ENCODE peak calls at places on chromosomes 12 and 14, in six cellular contexts. M is astrocyte, N is WERI-Rb-1, B is choroid plexus epithelial cell, C is foreskin fibroblast, T is mammary epithelial cell. G is an unnamed sample.

GRCh38 chr14:36582874-36583241 is 444 bp upstream of the NKX2-8 start:
- DNase-seq in M (no peak), N (no peak), B (no peak), C (peak), T (no peak), G (no peak)

GRCh38 chr12:27751386-27752047 is 28.5 kb upstream of the KLHL42 start:
- DNase-seq in M (no peak), N (no peak), B (peak), C (no peak), T (peak), G (no peak)

GRCh38 chr12:83123039-83123438 is 436.3 kb downstream of the TMTC2 start:
- DNase-seq in M (no peak), N (no peak), B (no peak), C (peak), T (peak), G (no peak)

GRCh38 chr14:100041274-100041673 is 23.9 kb upstream of the EVL start:
- DNase-seq in M (no peak), N (no peak), B (no peak), C (no peak), T (no peak), G (no peak)

GRCh38 chr12:31387466-31387865 is 61.5 kb upstream of the SINHCAF start:
- DNase-seq in M (no peak), N (no peak), B (no peak), C (no peak), T (peak), G (no peak)

GRCh38 chr12:84787253-84787652 is 125.3 kb downstream of the SLC6A15 start:
- DNase-seq in M (no peak), N (no peak), B (no peak), C (no peak), T (no peak), G (no peak)

GRCh38 chr14:94056579-94057308 is 24.3 kb downstream of the DDX24 start:
- DNase-seq in M (no peak), N (no peak), B (peak), C (no peak), T (no peak), G (no peak)

GRCh38 chr14:55846852-55847471 is 267.0 kb downstream of the KTN1 start:
- DNase-seq in M (peak), N (no peak), B (no peak), C (peak), T (no peak), G (no peak)

GRCh38 chr12:116783503-116784237 is 45.6 kb downstream of the RNFT2 start:
- DNase-seq in M (no peak), N (no peak), B (no peak), C (no peak), T (no peak), G (no peak)

GRCh38 chr12:62625238-62625637 is 158.6 kb downstream of the MON2 start:
- DNase-seq in M (peak), N (no peak), B (peak), C (peak), T (no peak), G (no peak)

GRCh38 chr14:26845106-26845818 is 247.4 kb upstream of the NOVA1 start:
- DNase-seq in M (no peak), N (no peak), B (no peak), C (no peak), T (no peak), G (no peak)

GRCh38 chr14:26839481-26839880 is 241.6 kb upstream of the NOVA1 start:
- DNase-seq in M (no peak), N (no peak), B (peak), C (peak), T (no peak), G (no peak)

GRCh38 chr14:26846388-26846787 is 248.6 kb upstream of the NOVA1 start:
- DNase-seq in M (peak), N (no peak), B (peak), C (peak), T (no peak), G (no peak)

GRCh38 chr14:26841920-26842741 is 244.3 kb upstream of the NOVA1 start:
- DNase-seq in M (peak), N (no peak), B (peak), C (peak), T (peak), G (peak)

DNA sequence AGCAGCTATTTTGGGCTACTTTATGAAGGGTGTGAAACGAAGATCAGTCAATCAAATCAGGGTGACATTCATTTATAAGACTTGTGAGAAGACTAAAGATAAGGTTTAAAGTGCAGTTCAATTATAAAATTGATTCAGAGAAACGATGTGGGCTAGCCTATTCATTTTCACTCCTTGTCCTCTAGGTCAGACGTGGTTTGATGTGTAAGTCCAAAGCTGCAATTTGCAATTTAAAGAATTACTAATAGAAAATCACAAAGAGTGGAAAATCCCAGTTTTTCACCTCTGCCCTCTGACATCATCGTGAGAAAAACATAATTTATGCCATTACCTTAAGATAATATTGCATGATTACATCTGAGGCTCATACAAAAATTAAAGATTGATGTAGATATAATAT is 243.5 kb upstream of the NOVA1 start:
- DNase-seq in M (peak), N (no peak), B (peak), C (peak), T (no peak), G (no peak)
- H3K4me3 ChIP-seq in M (no peak), N (no peak), B (no peak), C (no peak), T (no peak), G (no peak)

DNA sequence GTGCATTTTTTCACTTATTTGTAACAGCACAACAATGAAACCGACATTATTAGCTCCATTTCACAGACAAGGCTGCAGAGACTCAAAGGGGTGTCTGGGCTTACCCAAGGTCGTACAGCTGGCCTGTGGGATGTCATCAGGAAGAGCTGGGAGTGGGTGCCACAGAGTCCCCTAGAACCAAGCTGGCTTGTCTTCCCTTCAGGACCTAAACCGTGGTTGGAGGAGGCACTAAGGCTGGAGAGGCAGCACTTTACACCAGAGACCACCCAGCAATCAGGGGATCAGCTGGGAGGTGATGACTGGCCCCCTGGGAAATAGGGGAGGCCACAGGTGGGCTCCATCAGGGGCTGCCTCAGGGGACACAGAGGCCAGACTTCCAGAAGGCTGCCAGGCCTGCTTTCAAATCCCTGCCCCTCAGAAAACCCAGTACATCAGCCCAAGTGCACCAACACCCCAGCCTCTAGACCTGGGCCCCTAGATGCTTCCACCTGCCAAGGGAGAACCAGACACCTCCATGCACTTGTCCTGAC is 28.3 kb downstream of the DIO3 start:
- DNase-seq in M (no peak), N (no peak), B (no peak), C (no peak), T (no peak), G (no peak)
- TF ChIP-seq CTCF in M (no peak), N (no peak), B (no peak), C (no peak), T (no peak), G (no peak)

DNA sequence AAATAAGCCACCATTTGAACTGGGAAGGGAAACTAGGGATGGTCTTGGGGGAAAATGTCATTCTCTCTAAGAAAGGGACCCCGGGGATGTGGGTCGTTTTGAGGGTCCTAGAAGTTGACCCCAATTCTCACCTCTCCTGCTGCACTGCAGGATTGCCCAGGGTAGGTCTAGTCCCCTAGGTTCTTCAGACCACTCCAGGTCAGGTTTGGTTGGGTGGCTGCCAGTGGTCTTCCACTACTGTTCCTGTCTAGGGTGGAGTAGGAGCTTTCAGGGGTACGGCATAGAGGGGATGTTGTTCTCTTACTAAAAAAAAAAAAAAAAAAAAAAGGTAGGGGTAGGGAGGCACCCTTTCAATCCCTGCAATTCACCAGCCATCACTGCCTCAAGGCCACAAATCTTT is 7.3 kb downstream of the HOXC8 start:
- DNase-seq in M (no peak), N (no peak), B (no peak), C (no peak), T (no peak), G (no peak)
- H3K4me3 ChIP-seq in M (no peak), N (no peak), B (no peak), C (peak), T (peak), G (peak)

GRCh38 chr12:47802312-47802711 is 17.4 kb downstream of the HDAC7 start:
- DNase-seq in M (no peak), N (no peak), B (no peak), C (no peak), T (no peak), G (no peak)
- TF ChIP-seq CTCF in M (peak), N (peak), B (peak), C (peak), T (no peak), G (peak)

GRCh38 chr12:120725659-120726509 is at the start of gene ACADS:
- DNase-seq in M (peak), N (peak), B (peak), C (peak), T (peak), G (no peak)

GRCh38 chr12:120724720-120725119 is 906 bp upstream of the ACADS start:
- DNase-seq in M (no peak), N (no peak), B (no peak), C (no peak), T (no peak), G (no peak)

GRCh38 chr12:120725151-120725658 is 421 bp upstream of the ACADS start:
- DNase-seq in M (no peak), N (no peak), B (no peak), C (no peak), T (no peak), G (no peak)

GRCh38 chr12:120726961-120727360 is 1.3 kb downstream of the ACADS start:
- DNase-seq in M (no peak), N (no peak), B (no peak), C (no peak), T (no peak), G (no peak)

GRCh38 chr12:120726510-120726793 is 826 bp downstream of the ACADS start:
- DNase-seq in M (no peak), N (no peak), B (no peak), C (no peak), T (no peak), G (no peak)
- H3K4me3 ChIP-seq in M (no peak), N (peak), B (no peak), C (peak), T (no peak), G (peak)

GRCh38 chr12:68870011-68870410 is 62.0 kb downstream of the MDM2 start:
- DNase-seq in M (no peak), N (no peak), B (no peak), C (no peak), T (no peak), G (no peak)

GRCh38 chr12:68873316-68873715 is 59.7 kb downstream of the CPM start:
- DNase-seq in M (no peak), N (no peak), B (no peak), C (no peak), T (no peak), G (no peak)

GRCh38 chr12:68871396-68871795 is 61.6 kb downstream of the CPM start:
- DNase-seq in M (no peak), N (no peak), B (no peak), C (no peak), T (no peak), G (no peak)

GRCh38 chr12:68870443-68870842 is 62.5 kb downstream of the MDM2 start:
- DNase-seq in M (no peak), N (no peak), B (no peak), C (no peak), T (no peak), G (no peak)

GRCh38 chr12:68871899-68872298 is 61.1 kb downstream of the CPM start:
- DNase-seq in M (no peak), N (peak), B (peak), C (no peak), T (no peak), G (no peak)
- TF ChIP-seq CTCF in M (peak), N (no peak), B (peak), C (peak), T (peak), G (peak)

DNA sequence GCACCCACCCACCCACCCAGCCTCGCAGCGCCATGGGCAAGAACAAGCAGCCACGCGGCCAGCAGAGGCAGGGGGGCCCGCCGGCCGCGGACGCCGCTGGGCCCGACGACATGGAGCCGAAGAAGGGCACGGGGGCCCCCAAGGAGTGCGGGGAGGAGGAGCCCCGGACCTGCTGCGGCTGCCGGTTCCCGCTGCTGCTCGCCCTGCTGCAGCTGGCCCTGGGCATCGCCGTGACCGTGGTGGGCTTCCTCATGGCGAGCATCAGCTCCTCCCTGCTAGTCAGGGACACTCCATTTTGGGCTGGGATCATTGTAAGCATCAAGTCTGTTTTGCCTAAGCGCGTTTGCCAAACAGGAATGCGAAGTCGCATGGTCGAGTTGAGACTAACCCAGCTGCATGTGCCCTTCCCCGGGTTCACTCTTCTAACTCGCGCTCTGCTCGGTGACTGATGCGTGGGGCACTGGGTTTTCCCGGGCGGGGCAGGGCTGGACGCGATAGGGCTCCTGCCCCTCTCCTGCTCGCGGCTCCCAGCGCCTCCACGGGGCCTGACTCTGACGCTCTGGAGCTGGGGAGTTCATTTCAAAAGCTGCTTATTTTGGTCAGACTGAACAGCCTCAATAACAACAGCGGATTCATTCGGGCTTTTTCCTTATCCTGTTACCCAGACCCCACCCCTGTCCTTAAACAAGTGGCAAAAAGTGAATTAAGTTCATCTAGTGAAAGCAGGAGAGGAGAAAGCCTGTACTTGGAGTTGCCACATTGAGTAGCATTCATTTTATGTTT is 459 bp downstream of the SSPN start:
- DNase-seq in M (peak), N (peak), B (peak), C (peak), T (peak), G (no peak)
- H3K4me3 ChIP-seq in M (peak), N (peak), B (peak), C (peak), T (peak), G (peak)

GRCh38 chr14:66657780-66658179 is 149.8 kb downstream of the GPHN start:
- DNase-seq in M (no peak), N (no peak), B (no peak), C (no peak), T (no peak), G (no peak)

GRCh38 chr14:66662374-66662773 is 154.4 kb downstream of the GPHN start:
- DNase-seq in M (no peak), N (no peak), B (peak), C (peak), T (peak), G (no peak)
- TF ChIP-seq CTCF in M (peak), N (peak), B (peak), C (peak), T (peak), G (peak)

GRCh38 chr12:100043657-100044056 is 58.9 kb upstream of the ANKS1B start:
- DNase-seq in M (no peak), N (no peak), B (no peak), C (no peak), T (peak), G (no peak)

DNA sequence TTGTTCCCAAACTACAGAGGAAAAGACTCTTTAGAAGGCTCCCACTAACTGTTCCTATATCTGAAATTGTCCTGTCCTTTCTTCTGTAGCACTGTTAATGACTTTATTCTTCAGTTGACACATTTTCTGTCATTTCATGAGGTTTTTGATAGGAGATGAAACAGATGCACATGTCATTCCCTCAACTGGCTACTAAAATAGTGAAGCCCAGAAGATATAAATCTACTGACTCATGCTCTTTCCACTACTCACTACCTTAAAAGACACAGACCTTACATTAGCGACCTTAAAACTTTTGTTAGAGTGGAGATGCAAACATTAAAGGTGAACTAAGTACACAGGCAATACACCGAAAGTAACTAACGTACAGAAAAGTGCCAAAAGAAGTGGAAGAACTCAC is 59.5 kb upstream of the ANKS1B start:
- DNase-seq in M (no peak), N (no peak), B (no peak), C (no peak), T (no peak), G (no peak)
- H3K4me3 ChIP-seq in M (no peak), N (no peak), B (no peak), C (no peak), T (no peak), G (no peak)

GRCh38 chr14:63204407-63205280 is at the start of gene RHOJ:
- DNase-seq in M (peak), N (no peak), B (peak), C (peak), T (peak), G (no peak)
- TF ChIP-seq CTCF in M (no peak), N (no peak), B (no peak), C (no peak), T (no peak), G (no peak)

G was measured in AG04449.